ENCODE peak calls at places on chromosomes 12 and 14, in six cellular contexts. C, G, D, M, X and R are unnamed samples.
A peak's percentile ranks its signal among the peaks of the same experiment; 100 is the strongest.

GRCh38 chr12:48197967-48198618 is 5.0 kb downstream of the OR10AD1 start:
- DNase-seq in C (peak; percentile 93), G (peak; percentile 94), D (peak; percentile 91), M (peak; percentile 97), X (peak; percentile 96), R (peak; percentile 98)

GRCh38 chr12:131735863-131736806 is 25.2 kb downstream of the SFSWAP start:
- DNase-seq in C (no peak), G (no peak), D (no peak), M (no peak), X (no peak), R (no peak)

GRCh38 chr14:101810897-101811620 is 49.5 kb downstream of the PPP2R5C start:
- DNase-seq in C (no peak), G (peak; percentile 32), D (no peak), M (no peak), X (no peak), R (no peak)

GRCh38 chr14:32980887-32981501 is 42.3 kb downstream of the NPAS3 start:
- DNase-seq in C (no peak), G (no peak), D (no peak), M (no peak), X (no peak), R (no peak)

GRCh38 chr14:59281613-59282012 is 93.1 kb downstream of the DAAM1 start:
- DNase-seq in C (no peak), G (no peak), D (no peak), M (no peak), X (no peak), R (no peak)

GRCh38 chr12:57128519-57129247 is 400 bp downstream of the LRP1 start:
- DNase-seq in C (no peak), G (no peak), D (peak; percentile 66), M (peak; percentile 65), X (no peak), R (no peak)

GRCh38 chr12:115840159-115840558 is 437.3 kb downstream of the MED13L start:
- DNase-seq in C (peak; percentile 43), G (no peak), D (no peak), M (no peak), X (no peak), R (no peak)

GRCh38 chr14:77051101-77051500 is 22.6 kb upstream of the IRF2BPL start:
- DNase-seq in C (no peak), G (no peak), D (peak; percentile 64), M (no peak), X (no peak), R (no peak)

GRCh38 chr12:48854488-48854887 is 2.5 kb upstream of the DDX23 start:
- DNase-seq in C (no peak), G (no peak), D (no peak), M (no peak), X (no peak), R (no peak)

GRCh38 chr12:112656141-112656540 is 135.4 kb upstream of the RPH3A start:
- DNase-seq in C (no peak), G (no peak), D (no peak), M (no peak), X (no peak), R (no peak)

GRCh38 chr14:101761881-101762529 is 496 bp downstream of the PPP2R5C start:
- DNase-seq in C (peak; percentile 57), G (peak; percentile 24), D (peak; percentile 80), M (no peak), X (peak; percentile 23), R (peak; percentile 28)

GRCh38 chr12:26434299-26434915 is 239.0 kb downstream of the SSPN start:
- DNase-seq in C (peak; percentile 57), G (peak; percentile 69), D (peak; percentile 52), M (peak; percentile 36), X (peak; percentile 54), R (peak; percentile 91)

GRCh38 chr14:36070056-36071043 is 106.2 kb downstream of the PTCSC3 start:
- DNase-seq in C (peak; percentile 57), G (peak; percentile 47), D (peak; percentile 39), M (peak; percentile 79), X (peak; percentile 32), R (peak; percentile 63)

GRCh38 chr12:47111392-47111778 is 31.6 kb upstream of the AMIGO2 start:
- DNase-seq in C (no peak), G (no peak), D (no peak), M (no peak), X (no peak), R (no peak)

GRCh38 chr12:64610660-64611429 is 550 bp downstream of the RASSF3 start:
- DNase-seq in C (peak; percentile 49), G (peak; percentile 55), D (peak; percentile 82), M (peak; percentile 73), X (peak; percentile 76), R (peak; percentile 95)

GRCh38 chr14:34733245-34733644 is 18.9 kb upstream of the CFL2 start:
- DNase-seq in C (no peak), G (no peak), D (no peak), M (no peak), X (no peak), R (no peak)

GRCh38 chr14:103820382-103820781 is 27.0 kb downstream of the PPP1R13B start:
- DNase-seq in C (no peak), G (no peak), D (no peak), M (no peak), X (no peak), R (no peak)

GRCh38 chr12:117100851-117101673 is 1.8 kb upstream of the TESC start:
- DNase-seq in C (no peak), G (no peak), D (no peak), M (no peak), X (no peak), R (peak; percentile 71)
- TF ChIP-seq CTCF in C (peak; percentile 17), G (no peak), D (no peak), M (no peak), X (peak; percentile 11), R (no peak)

GRCh38 chr12:15977999-15978398 is 66.9 kb downstream of the DERA start:
- DNase-seq in C (no peak), G (no peak), D (no peak), M (no peak), X (no peak), R (no peak)
- TF ChIP-seq MAX in C (no peak), G (no peak), D (no peak), M (no peak), X (no peak), R (no peak)

GRCh38 chr12:76064904-76065303 is 19.6 kb downstream of the NAP1L1 start:
- DNase-seq in C (no peak), G (no peak), D (no peak), M (no peak), X (no peak), R (peak; percentile 33)
- TF ChIP-seq CTCF in C (no peak), G (no peak), D (no peak), M (no peak), X (no peak), R (no peak)

DNA sequence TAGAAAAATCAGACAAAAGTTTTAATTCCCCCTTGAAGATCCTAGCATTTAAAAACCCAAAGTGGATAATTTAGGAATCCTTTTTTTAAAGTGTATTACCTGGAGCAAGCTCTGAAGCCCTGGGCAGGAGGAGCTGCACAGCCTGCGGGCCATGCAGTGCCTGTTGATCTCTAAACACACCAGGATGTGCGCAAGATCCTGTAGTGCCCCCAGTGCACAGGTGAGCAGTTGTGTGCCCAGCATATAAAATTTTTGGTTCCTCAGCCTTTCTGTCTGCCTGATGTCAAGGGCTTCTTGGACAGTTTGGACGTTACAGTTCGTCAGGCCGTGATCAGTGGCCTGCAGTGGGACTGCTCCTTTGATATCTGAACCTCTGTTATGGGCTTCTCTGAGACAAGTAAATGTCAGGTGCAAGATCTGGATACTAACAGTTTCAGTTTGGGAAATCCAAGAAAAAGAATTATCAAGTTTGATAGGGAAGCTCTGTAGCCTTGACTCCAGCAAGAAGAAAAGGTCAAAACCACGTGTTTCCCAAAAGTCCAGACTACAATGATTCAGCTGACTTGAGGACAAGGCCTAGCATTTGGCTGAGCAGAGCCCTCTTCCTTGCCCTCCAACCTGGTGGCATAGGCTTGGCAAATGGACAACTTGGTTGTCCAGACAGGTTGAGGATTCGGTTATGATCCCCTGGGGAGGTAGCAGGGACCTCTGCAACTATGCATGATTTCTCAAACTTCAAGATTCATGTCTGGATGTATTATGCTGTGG is 1.0 kb downstream of the ATXN7L3B start:
- DNase-seq in C (no peak), G (peak; percentile 20), D (peak; percentile 11), M (no peak), X (peak; percentile 13), R (peak; percentile 37)
- TF ChIP-seq MAX in C (peak; percentile 36), G (peak; percentile 22), D (peak; percentile 63), M (no peak), X (peak; percentile 51), R (peak; percentile 72)

DNA sequence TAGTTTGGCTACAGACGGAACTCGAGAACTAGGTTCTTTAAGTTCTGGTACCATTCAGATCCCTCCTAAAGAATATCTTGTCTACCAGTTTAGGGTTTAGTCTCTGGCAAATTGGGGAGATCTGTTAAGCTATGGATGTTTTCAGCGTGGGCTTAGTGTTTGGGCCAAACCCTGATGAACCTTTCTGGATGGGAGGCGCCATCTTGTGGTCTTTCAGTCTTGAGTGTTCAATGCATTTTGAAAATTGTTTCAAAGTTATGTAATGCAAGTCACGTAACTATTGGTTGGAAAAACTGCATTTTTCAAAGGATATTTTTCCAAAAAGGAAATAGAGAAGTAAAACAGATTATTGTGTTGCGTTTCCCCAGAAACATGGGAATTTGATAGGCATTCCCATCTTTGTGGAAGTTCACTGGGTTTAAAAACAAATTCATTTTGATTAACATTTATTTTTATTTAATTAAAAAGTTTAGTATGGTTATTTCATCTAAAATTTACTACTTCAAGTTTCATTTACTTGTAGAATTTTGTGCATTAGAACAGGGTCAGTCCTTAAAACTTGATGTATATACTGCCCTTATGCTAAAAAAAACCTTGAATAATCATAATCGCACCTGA is 169.0 kb downstream of the PRIMA1 start:
- DNase-seq in C (peak; percentile 33), G (peak; percentile 43), D (peak; percentile 47), M (peak; percentile 44), X (peak; percentile 25), R (peak; percentile 67)
- TF ChIP-seq CTCF in C (peak; percentile 72), G (peak; percentile 31), D (peak; percentile 56), M (no peak), X (peak; percentile 65), R (peak; percentile 58)

DNA sequence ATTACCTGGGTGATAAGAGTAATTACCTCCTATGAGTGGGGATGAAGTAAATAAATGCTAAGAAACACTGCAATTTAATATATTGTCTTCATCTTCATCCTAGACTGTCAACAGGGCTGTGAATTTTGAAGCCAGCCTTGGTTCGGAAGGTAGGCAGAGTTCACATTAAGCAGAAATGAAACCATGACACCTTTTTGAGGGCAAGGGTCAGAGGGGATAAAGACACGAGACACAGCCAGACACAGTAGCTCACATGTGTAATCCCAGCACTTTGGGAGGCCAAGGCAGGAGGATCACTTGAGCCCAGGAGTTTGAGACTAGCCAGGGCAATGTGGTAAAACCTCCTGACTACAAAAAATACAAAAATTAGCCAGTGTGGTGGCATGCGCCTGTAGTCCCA is 224.7 kb downstream of the MON2 start:
- DNase-seq in C (no peak), G (no peak), D (no peak), M (no peak), X (no peak), R (no peak)
- TF ChIP-seq MAX in C (no peak), G (no peak), D (no peak), M (no peak), X (no peak), R (no peak)